ENCODE peak calls at places on chromosomes 16 and 17, in four cellular contexts. X is K562, O is GM12878, J is HepG2. Z is an unnamed sample.

GRCh38 chr16:11635679-11636171 is 32.5 kb upstream of the SNN start:
- DNase-seq in X (no peak), J (no peak), O (no peak), Z (no peak)

GRCh38 chr17:8123695-8124349 is at the start of gene HES7:
- DNase-seq in X (peak; percentile 35), O (no peak), J (no peak), Z (no peak)

GRCh38 chr17:9242983-9243382 is 221.7 kb downstream of the NTN1 start:
- DNase-seq in X (no peak), J (no peak), O (no peak), Z (no peak)

GRCh38 chr17:48997103-48997826 is at the start of gene IGF2BP1:
- DNase-seq in J (peak; percentile 81), O (no peak), X (peak; percentile 79), Z (peak; percentile 65)

GRCh38 chr16:60640038-60640437 is 1396.2 kb downstream of the CDH8 start:
- DNase-seq in J (no peak), O (no peak), X (no peak), Z (no peak)

GRCh38 chr17:15509095-15509494 is 41.7 kb upstream of the CDRT4 start:
- DNase-seq in O (no peak), J (no peak), X (no peak), Z (no peak)

GRCh38 chr17:63171428-63172205 is 205.6 kb downstream of the TANC2 start:
- DNase-seq in X (no peak), J (no peak), O (no peak), Z (no peak)

GRCh38 chr17:43839670-43840101 is 6.7 kb upstream of the MPP3 start:
- DNase-seq in O (no peak), J (peak; percentile 48), X (no peak), Z (no peak)

GRCh38 chr17:22202702-22203101 is 510.4 kb downstream of the KCNJ18 start:
- DNase-seq in X (no peak), O (no peak), J (no peak), Z (no peak)

GRCh38 chr16:22071352-22071923 is 20.9 kb upstream of the VWA3A start:
- DNase-seq in J (no peak), X (no peak), O (no peak), Z (no peak)

GRCh38 chr17:75087558-75088453 is at the start of gene SLC16A5:
- DNase-seq in O (no peak), X (peak; percentile 96), J (peak; percentile 91), Z (peak; percentile 60)

GRCh38 chr17:2194778-2195417 is 108.7 kb downstream of the SMG6 start:
- DNase-seq in J (no peak), X (peak; percentile 14), O (no peak), Z (no peak)

GRCh38 chr17:81115219-81115618 is 50.1 kb upstream of the PVALEF start:
- DNase-seq in J (no peak), X (no peak), O (no peak), Z (no peak)

GRCh38 chr17:44198721-44199552 is 747 bp downstream of the ATXN7L3 start:
- DNase-seq in J (no peak), X (peak; percentile 91), O (no peak), Z (peak; percentile 76)

GRCh38 chr16:15034266-15035162 is 21.4 kb downstream of the NTAN1 start:
- DNase-seq in X (no peak), O (no peak), J (no peak), Z (no peak)

GRCh38 chr16:54374136-54374535 is 87.5 kb upstream of the IRX3 start:
- DNase-seq in X (no peak), O (no peak), J (no peak), Z (no peak)

GRCh38 chr17:33674685-33675084 is 381.6 kb upstream of the ASIC2 start:
- DNase-seq in X (peak; percentile 78), O (peak; percentile 19), J (peak; percentile 41), Z (peak; percentile 51)

GRCh38 chr17:30600830-30601494 is 123.8 kb downstream of the GOSR1 start:
- DNase-seq in O (no peak), X (no peak), J (no peak), Z (peak; percentile 6)

GRCh38 chr16:30335598-30336474 is 19.3 kb downstream of the CD2BP2 start:
- DNase-seq in J (peak; percentile 96), O (peak; percentile 23), X (no peak), Z (no peak)

GRCh38 chr17:47660064-47660492 is 10.4 kb downstream of the KPNB1 start:
- DNase-seq in O (peak; percentile 39), J (no peak), X (no peak), Z (no peak)

GRCh38 chr17:62668091-62668804 is 40.8 kb downstream of the MRC2 start:
- DNase-seq in J (no peak), X (no peak), O (no peak), Z (no peak)

GRCh38 chr17:79045001-79045729 is 21.2 kb downstream of the C1QTNF1 start:
- DNase-seq in O (no peak), J (no peak), X (peak; percentile 13), Z (no peak)

GRCh38 chr17:79046501-79047280 is 22.7 kb downstream of the C1QTNF1 start:
- DNase-seq in O (no peak), X (no peak), J (no peak), Z (no peak)

GRCh38 chr17:79047291-79047920 is 23.4 kb downstream of the C1QTNF1 start:
- DNase-seq in J (no peak), X (no peak), O (no peak), Z (no peak)

GRCh38 chr17:79044462-79044861 is 20.5 kb downstream of the C1QTNF1 start:
- DNase-seq in X (no peak), J (no peak), O (no peak), Z (no peak)

DNA sequence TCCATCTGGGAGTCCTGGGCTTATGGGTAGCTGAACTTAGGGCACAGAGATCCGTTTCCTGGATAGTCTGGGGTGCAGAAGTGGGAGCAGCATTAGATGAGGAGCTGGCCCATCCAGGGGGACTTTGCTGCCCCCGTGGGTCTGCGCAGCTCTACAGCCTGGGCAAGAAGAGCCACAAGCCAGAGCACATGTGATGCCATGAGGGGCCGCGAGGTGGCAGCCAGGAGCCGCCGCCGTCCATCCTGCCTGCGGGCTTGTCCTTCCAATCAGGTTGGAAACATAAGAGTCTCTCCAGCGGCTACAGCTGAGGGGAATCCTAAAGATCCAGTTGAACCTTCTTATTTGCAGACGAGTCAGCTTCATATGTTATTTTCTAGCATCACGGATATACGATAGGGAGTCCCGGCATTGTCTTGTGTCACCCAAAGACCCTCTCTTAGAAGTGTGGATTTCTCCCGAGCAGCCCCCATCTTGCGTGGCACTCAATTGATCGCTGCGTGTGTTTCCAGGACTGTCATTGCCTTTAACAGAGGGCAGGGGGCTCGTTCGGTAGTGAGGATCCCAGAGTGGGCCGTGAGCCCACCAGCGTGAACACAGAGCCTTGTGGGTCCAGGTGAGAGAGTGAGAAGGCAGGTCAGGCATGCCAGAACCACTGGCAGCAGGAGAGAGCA is 22.0 kb downstream of the C1QTNF1 start:
- DNase-seq in X (peak; percentile 77), J (peak; percentile 71), O (no peak), Z (peak; percentile 88)
- TF ChIP-seq FOXM1 in X (no peak), J (no peak), O (no peak), Z (no peak)

DNA sequence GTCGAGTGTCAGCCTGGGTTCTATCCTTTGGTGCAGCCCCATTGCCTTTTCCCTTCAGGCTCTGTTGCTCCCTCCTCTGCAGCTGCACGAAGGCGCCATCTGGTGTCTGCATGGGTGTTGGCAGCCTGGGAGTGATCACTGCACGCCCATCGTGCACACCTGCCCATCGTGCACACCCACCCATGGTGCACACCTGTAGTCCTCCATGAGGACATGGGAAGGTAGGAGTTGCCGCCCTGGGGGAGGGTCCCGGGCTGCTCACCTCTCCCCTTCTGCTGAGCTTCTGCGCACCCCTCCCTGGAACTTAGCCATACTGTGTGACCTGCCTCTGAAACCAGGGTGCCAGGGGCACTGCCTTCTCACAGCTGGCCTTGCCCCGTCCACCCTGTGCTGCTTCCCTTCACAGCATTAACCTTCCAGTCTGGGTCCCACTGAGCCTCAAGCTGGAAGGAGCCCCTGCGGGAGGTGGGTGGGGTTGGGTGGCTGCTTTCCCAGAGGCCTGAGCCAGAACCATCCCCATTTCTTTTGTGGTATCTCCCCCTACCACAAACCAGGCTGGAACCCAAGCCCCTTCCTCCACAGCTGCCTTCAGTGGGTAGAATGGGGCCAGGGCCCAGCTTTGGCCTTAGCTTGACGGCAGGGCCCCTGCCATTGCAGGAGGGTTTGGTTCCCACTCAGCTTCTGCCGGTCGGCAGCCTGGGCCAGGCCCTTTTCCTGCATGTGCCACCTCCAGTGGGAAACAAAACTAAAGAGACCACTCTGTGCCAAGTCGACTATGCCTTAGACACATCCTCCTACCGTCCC is 2.9 kb downstream of the CTRL start:
- DNase-seq in O (no peak), X (peak; percentile 75), J (peak; percentile 69), Z (peak; percentile 82)
- TF ChIP-seq TARDBP in O (no peak), X (no peak), J (no peak), Z (no peak)

DNA sequence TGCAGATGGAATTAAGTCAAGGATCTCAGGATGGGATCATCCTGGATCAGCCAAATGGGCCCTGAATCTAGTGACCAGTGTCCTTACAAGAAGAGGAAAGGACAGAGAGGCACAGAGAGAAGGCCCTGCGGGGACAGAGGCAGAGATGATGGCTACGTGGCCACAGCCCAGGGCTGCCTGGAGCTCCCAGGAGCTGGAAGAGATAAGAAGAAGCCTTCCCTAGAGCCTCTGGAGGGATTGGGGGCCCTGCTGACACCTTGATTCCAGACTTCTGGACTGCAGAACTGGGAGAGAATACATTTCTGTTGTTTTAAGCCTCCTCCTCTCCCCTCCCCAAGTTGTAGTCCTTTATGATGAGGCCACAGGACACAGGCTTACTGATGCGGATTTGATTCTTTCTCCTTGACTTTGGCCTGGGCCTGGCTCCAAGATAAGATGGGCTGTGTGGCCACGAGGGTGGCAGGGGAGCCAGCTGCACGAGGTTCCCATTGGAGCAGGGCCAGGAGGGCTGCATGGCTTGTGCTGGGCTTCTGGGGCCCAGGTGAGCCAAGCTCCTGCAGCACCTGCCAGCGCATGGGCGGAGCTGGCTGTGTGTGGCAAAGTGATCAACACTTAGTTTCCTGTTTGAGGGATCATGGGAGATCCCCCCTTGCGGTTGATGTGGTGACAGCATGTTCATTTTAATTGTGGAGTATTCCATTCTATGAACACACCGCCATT is 146.1 kb downstream of the IRF8 start:
- DNase-seq in X (no peak), J (no peak), O (no peak), Z (no peak)
- TF ChIP-seq FOXM1 in X (no peak), J (no peak), O (no peak), Z (no peak)

DNA sequence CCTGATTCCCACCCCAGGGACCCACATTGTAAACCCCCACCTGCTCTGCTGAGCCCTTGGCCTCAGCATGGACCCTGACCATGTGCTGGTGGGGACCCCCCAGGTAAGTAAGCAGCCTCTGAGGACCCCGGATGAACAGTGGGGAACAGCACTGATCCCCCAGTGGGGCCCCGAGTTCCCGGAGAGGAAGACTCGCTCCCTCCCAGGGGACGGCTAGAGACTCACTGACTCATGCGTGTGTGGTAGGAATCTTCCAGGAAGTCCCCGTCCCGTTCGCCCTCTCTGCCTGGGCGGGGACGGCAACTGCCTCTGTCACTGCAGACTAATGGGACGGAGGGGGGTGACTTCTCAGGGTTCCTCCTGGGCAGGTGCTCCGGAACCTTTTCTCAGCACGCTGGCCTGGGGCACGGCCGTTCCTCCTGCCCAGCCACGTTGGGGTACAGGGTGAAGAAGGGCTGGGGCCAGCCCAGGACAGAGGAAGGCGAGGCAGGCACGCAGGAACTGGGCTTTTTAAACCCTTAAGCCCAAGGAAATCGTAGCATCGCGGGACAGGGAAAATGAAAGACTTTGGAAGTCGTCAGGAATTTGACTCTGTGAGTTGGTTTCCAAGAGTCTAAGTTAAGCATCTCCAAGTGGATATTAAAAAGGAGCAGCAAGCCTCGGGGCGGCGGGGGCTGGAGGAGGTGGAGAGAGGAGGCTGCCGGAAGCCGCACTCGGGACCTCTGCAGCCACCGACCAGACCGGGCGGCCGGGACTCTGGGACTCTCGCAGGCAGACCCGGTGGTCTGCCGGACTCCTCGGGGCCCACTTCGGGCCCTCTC is 178.7 kb downstream of the SEC14L1 start:
- DNase-seq in O (no peak), X (peak; percentile 89), J (no peak), Z (peak; percentile 67)
- TF ChIP-seq TARDBP in O (peak; percentile 12), X (peak; percentile 30), J (no peak), Z (no peak)

GRCh38 chr17:41919840-41920579 is 1.3 kb upstream of the ACLY start:
- DNase-seq in O (no peak), X (no peak), J (no peak), Z (no peak)
- TF ChIP-seq FOXM1 in O (no peak), X (no peak), J (no peak), Z (no peak)

Z was measured in HEK293T.